ENCODE peak calls at places on chromosome 4, in five cellular contexts. One of them, this sample, is unnamed.

GRCh38 chr4:100168521-100168920 is 21.7 kb downstream of the DDIT4L start:
- DNase-seq in BJ: no peak
- DNase-seq in heart left ventricle: no peak
- DNase-seq in cardiac muscle cell: peak; percentile 17
- DNase-seq in ascending aorta: no peak
- DNase-seq in this sample: no peak

GRCh38 chr4:57080781-57081650 is 29.2 kb downstream of the IGFBP7 start:
- DNase-seq in BJ: peak; percentile 99
- DNase-seq in heart left ventricle: no peak
- DNase-seq in cardiac muscle cell: peak; percentile 95
- DNase-seq in ascending aorta: peak; percentile 90
- DNase-seq in this sample: peak; percentile 91

GRCh38 chr4:52260507-52261302 is 209.6 kb downstream of the SPATA18 start:
- DNase-seq in BJ: no peak
- DNase-seq in heart left ventricle: peak; percentile 28
- DNase-seq in cardiac muscle cell: peak; percentile 14
- DNase-seq in ascending aorta: no peak
- DNase-seq in this sample: no peak

GRCh38 chr4:186689476-186689875 is 34.2 kb downstream of the FAT1 start:
- DNase-seq in BJ: no peak
- DNase-seq in heart left ventricle: no peak
- DNase-seq in cardiac muscle cell: no peak
- DNase-seq in ascending aorta: no peak
- DNase-seq in this sample: no peak

GRCh38 chr4:128974203-128974602 is 119.1 kb downstream of the SCLT1 start:
- DNase-seq in BJ: no peak
- DNase-seq in heart left ventricle: no peak
- DNase-seq in cardiac muscle cell: peak; percentile 6
- DNase-seq in ascending aorta: no peak
- DNase-seq in this sample: peak; percentile 10

GRCh38 chr4:184100297-184100885 is 117.3 kb downstream of the ENPP6 start:
- DNase-seq in BJ: no peak
- DNase-seq in heart left ventricle: peak; percentile 44
- DNase-seq in cardiac muscle cell: peak; percentile 38
- DNase-seq in ascending aorta: no peak
- DNase-seq in this sample: no peak

GRCh38 chr4:44771789-44772188 is 45.4 kb upstream of the GNPDA2 start:
- DNase-seq in BJ: no peak
- DNase-seq in heart left ventricle: no peak
- DNase-seq in cardiac muscle cell: no peak
- DNase-seq in ascending aorta: no peak
- DNase-seq in this sample: no peak

GRCh38 chr4:113094802-113095201 is 45.3 kb downstream of the ANK2 start:
- DNase-seq in BJ: no peak
- DNase-seq in heart left ventricle: no peak
- DNase-seq in cardiac muscle cell: peak; percentile 9
- DNase-seq in ascending aorta: no peak
- DNase-seq in this sample: no peak

GRCh38 chr4:174926958-174927357 is 8.8 kb downstream of the ADAM29 start:
- DNase-seq in BJ: no peak
- DNase-seq in heart left ventricle: no peak
- DNase-seq in cardiac muscle cell: no peak
- DNase-seq in ascending aorta: no peak
- DNase-seq in this sample: no peak

GRCh38 chr4:28247805-28248204 is 1387.2 kb downstream of the STIM2 start:
- DNase-seq in BJ: no peak
- DNase-seq in heart left ventricle: no peak
- DNase-seq in cardiac muscle cell: no peak
- DNase-seq in ascending aorta: no peak
- DNase-seq in this sample: no peak

GRCh38 chr4:80125252-80126177 is 52.5 kb upstream of the ANTXR2 start:
- DNase-seq in BJ: no peak
- DNase-seq in heart left ventricle: no peak
- DNase-seq in cardiac muscle cell: peak; percentile 52
- DNase-seq in ascending aorta: no peak
- DNase-seq in this sample: peak; percentile 16

GRCh38 chr4:82419451-82419850 is 10.8 kb downstream of the HNRNPDL start:
- DNase-seq in BJ: no peak
- DNase-seq in heart left ventricle: no peak
- DNase-seq in cardiac muscle cell: no peak
- DNase-seq in ascending aorta: no peak
- DNase-seq in this sample: no peak

GRCh38 chr4:1566838-1567518 is 117.1 kb downstream of the FAM53A start:
- DNase-seq in BJ: no peak
- DNase-seq in heart left ventricle: no peak
- DNase-seq in cardiac muscle cell: no peak
- DNase-seq in ascending aorta: no peak
- DNase-seq in this sample: no peak

GRCh38 chr4:73007526-73008100 is 61.9 kb downstream of the COX18 start:
- DNase-seq in BJ: no peak
- DNase-seq in heart left ventricle: no peak
- DNase-seq in cardiac muscle cell: no peak
- DNase-seq in ascending aorta: no peak
- DNase-seq in this sample: no peak

GRCh38 chr4:14749910-14750309 is 252.4 kb upstream of the CPEB2 start:
- DNase-seq in BJ: no peak
- DNase-seq in heart left ventricle: peak; percentile 36
- DNase-seq in cardiac muscle cell: peak; percentile 26
- DNase-seq in ascending aorta: no peak
- DNase-seq in this sample: no peak

GRCh38 chr4:125703443-125703842 is 388.7 kb downstream of the FAT4 start:
- DNase-seq in BJ: peak; percentile 15
- DNase-seq in heart left ventricle: no peak
- DNase-seq in cardiac muscle cell: peak; percentile 56
- DNase-seq in ascending aorta: no peak
- DNase-seq in this sample: peak; percentile 24

GRCh38 chr4:72468904-72469502 is 100.0 kb downstream of the ADAMTS3 start:
- DNase-seq in BJ: no peak
- DNase-seq in heart left ventricle: no peak
- DNase-seq in cardiac muscle cell: peak; percentile 52
- DNase-seq in ascending aorta: no peak
- DNase-seq in this sample: no peak

GRCh38 chr4:1246901-1247810 is 1.8 kb downstream of the CTBP1 start:
- DNase-seq in BJ: no peak
- DNase-seq in heart left ventricle: peak; percentile 21
- DNase-seq in cardiac muscle cell: no peak
- DNase-seq in ascending aorta: peak; percentile 65
- DNase-seq in this sample: no peak

GRCh38 chr4:16897991-16898827 is at the start of gene LDB2:
- DNase-seq in BJ: peak; percentile 48
- DNase-seq in heart left ventricle: peak; percentile 67
- DNase-seq in cardiac muscle cell: peak; percentile 91
- DNase-seq in ascending aorta: peak; percentile 76
- DNase-seq in this sample: peak; percentile 66

GRCh38 chr4:62080431-62080830 is 880.3 kb downstream of the ADGRL3 start:
- DNase-seq in BJ: no peak
- DNase-seq in heart left ventricle: no peak
- DNase-seq in cardiac muscle cell: no peak
- DNase-seq in ascending aorta: no peak
- DNase-seq in this sample: no peak

GRCh38 chr4:31234494-31234893 is 514.3 kb downstream of the PCDH7 start:
- DNase-seq in BJ: no peak
- DNase-seq in heart left ventricle: no peak
- DNase-seq in cardiac muscle cell: no peak
- DNase-seq in ascending aorta: no peak
- DNase-seq in this sample: no peak

GRCh38 chr4:124279741-124280140 is 432.8 kb downstream of the ANKRD50 start:
- DNase-seq in BJ: no peak
- DNase-seq in heart left ventricle: no peak
- DNase-seq in cardiac muscle cell: no peak
- DNase-seq in ascending aorta: no peak
- DNase-seq in this sample: no peak

GRCh38 chr4:104964387-104965175 is 182.1 kb upstream of the TET2 start:
- DNase-seq in BJ: no peak
- DNase-seq in heart left ventricle: no peak
- DNase-seq in cardiac muscle cell: no peak
- DNase-seq in ascending aorta: no peak
- DNase-seq in this sample: no peak

DNA sequence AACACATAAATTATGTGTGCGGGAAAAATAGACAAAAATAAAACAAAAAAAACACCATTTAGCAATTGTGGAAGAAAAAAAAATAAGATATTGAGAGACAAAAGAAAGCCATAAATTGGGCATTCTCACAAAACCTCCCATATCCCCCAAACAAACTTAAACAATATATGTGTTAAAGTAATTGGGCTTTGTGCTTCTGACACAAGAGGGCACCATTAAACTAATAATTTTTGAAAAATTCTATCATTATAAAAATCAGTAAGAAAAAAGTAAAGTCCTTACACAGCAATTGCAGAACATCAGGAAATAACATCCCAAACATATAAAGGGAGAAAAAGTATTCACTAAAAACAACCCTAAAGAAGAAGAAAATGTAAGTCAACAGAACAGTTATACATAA is 880.7 kb downstream of the TECRL start:
- DNase-seq in BJ: no peak
- DNase-seq in heart left ventricle: no peak
- DNase-seq in cardiac muscle cell: no peak
- DNase-seq in ascending aorta: no peak
- DNase-seq in this sample: no peak
- TF ChIP-seq CTCF in BJ: no peak
- TF ChIP-seq CTCF in heart left ventricle: no peak
- TF ChIP-seq CTCF in cardiac muscle cell: no peak
- TF ChIP-seq CTCF in ascending aorta: no peak
- TF ChIP-seq CTCF in this sample: no peak

DNA sequence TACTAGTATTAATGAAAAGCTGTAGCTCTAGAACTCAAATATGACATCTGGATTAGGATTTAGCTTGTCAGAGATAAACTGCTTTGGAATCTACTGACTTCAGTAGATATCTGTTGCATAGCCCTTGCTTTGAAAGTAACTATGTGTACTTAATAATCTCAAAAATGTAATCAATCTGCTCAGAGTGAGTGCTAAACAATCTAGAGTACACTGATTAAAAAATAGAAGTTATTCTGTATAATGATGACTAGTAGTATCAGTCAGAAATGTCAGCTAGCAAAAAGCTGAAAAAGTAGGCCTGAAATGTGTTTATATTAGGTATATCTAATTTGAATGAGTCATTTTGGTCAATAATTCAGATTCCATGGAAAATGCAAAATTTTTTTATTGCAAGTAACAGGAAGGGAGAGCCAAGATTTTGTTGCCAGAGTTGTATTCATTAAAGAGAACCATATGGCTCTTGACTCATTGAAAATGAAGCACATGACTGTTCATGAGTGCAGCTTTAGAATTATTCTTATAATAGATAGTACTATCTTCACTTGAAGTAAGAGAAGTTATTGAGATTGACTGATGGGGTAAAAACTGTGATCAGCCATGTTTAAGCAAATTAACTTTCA is 20.0 kb downstream of the CLCN3 start:
- DNase-seq in BJ: peak; percentile 64
- DNase-seq in heart left ventricle: no peak
- DNase-seq in cardiac muscle cell: peak; percentile 68
- DNase-seq in ascending aorta: no peak
- DNase-seq in this sample: no peak
- H3K4me3 ChIP-seq in BJ: no peak overlapping the region
- H3K4me3 ChIP-seq in heart left ventricle: no peak overlapping the region
- H3K4me3 ChIP-seq in cardiac muscle cell: no peak overlapping the region
- H3K4me3 ChIP-seq in ascending aorta: no peak overlapping the region
- H3K4me3 ChIP-seq in this sample: no peak overlapping the region

GRCh38 chr4:54658321-54659093 is 750 bp downstream of the KIT start:
- DNase-seq in BJ: no peak
- DNase-seq in heart left ventricle: peak; percentile 53
- DNase-seq in cardiac muscle cell: peak; percentile 43
- DNase-seq in ascending aorta: peak; percentile 71
- DNase-seq in this sample: no peak
- TF ChIP-seq CTCF in BJ: peak; percentile 53
- TF ChIP-seq CTCF in heart left ventricle: peak; percentile 18
- TF ChIP-seq CTCF in cardiac muscle cell: peak; percentile 25
- TF ChIP-seq CTCF in ascending aorta: peak; percentile 47
- TF ChIP-seq CTCF in this sample: peak; percentile 14

DNA sequence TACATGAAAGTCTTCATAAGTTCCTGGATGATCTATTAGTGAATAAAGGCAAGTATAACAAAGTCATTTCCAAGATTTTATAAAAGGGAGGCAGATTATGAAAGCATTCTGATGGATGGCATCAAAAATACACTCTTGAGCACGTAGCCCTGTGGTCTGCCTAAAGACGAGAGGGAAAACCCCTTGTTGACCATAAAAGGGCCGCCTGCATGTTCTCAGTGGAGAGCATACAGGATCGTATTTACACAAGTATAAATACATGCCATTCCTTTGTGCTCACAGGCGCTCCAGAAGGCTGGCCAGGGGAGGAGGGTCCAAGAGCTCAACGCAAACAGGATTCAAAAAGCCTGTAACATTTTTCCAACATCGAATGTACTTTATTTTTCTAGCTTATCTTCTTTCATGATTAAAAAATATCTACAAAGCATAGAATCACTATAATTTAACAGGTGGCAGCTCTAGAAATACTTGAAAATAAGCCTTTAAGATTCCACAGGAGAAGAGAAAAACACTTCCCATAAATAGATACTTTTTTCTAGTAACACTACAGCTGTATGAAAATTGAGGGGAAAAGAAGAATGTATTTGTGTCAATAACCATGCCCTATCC is 29.6 kb downstream of the PDGFC start:
- DNase-seq in BJ: no peak
- DNase-seq in heart left ventricle: peak; percentile 34
- DNase-seq in cardiac muscle cell: peak; percentile 88
- DNase-seq in ascending aorta: peak; percentile 83
- DNase-seq in this sample: peak; percentile 80
- H3K4me3 ChIP-seq in BJ: no peak overlapping the region
- H3K4me3 ChIP-seq in heart left ventricle: no peak overlapping the region
- H3K4me3 ChIP-seq in cardiac muscle cell: no peak overlapping the region
- H3K4me3 ChIP-seq in ascending aorta: peak overlapping the region; percentile 41
- H3K4me3 ChIP-seq in this sample: no peak overlapping the region

This sample was measured in HFF-Myc.